ENCODE peak calls at places on chromosomes 13 and 19, in five cellular contexts. K, J, R, W and Z are unnamed samples.
A peak's percentile ranks its signal among the peaks of the same experiment; 100 is the strongest.

GRCh38 chr13:27541386-27541785 is 78.9 kb downstream of the LNX2 start:
- DNase-seq in K (no peak), J (no peak), R (no peak), W (no peak), Z (no peak)

GRCh38 chr13:37357548-37357947 is 241.0 kb downstream of the POSTN start:
- DNase-seq in K (no peak), J (no peak), R (no peak), W (no peak), Z (no peak)

GRCh38 chr19:1355258-1355973 is 28.3 kb upstream of the NDUFS7 start:
- DNase-seq in K (no peak), J (peak; percentile 37), R (no peak), W (no peak), Z (no peak)

GRCh38 chr19:34313188-34313587 is 51.8 kb upstream of the GPI start:
- DNase-seq in K (peak; percentile 73), J (peak; percentile 84), R (no peak), W (no peak), Z (no peak)

GRCh38 chr19:47863514-47863936 is 4.5 kb downstream of the TPRX2 start:
- DNase-seq in K (peak; percentile 87), J (peak; percentile 81), R (peak; percentile 88), W (peak; percentile 63), Z (peak; percentile 8)

GRCh38 chr19:55441319-55441691 is 1.8 kb downstream of the SHISA7 start:
- DNase-seq in K (no peak), J (no peak), R (no peak), W (no peak), Z (no peak)

GRCh38 chr19:35310331-35310730 is 18.4 kb downstream of the MAG start:
- DNase-seq in K (no peak), J (no peak), R (no peak), W (no peak), Z (no peak)

GRCh38 chr19:58460039-58460438 is 6.8 kb upstream of the ZNF324 start:
- DNase-seq in K (no peak), J (no peak), R (no peak), W (no peak), Z (no peak)

GRCh38 chr13:22062478-22063205 is 391.8 kb downstream of the FGF9 start:
- DNase-seq in K (no peak), J (no peak), R (no peak), W (no peak), Z (no peak)

GRCh38 chr19:11179716-11180297 is 17.5 kb downstream of the KANK2 start:
- DNase-seq in K (no peak), J (no peak), R (no peak), W (peak; percentile 74), Z (no peak)

GRCh38 chr19:13018037-13018914 is 23.0 kb downstream of the NFIX start:
- DNase-seq in K (no peak), J (peak; percentile 77), R (no peak), W (no peak), Z (no peak)

GRCh38 chr19:3224346-3225325 is at the start of gene CELF5:
- DNase-seq in K (peak; percentile 56), J (peak; percentile 43), R (no peak), W (peak; percentile 37), Z (no peak)

GRCh38 chr13:109396266-109396665 is 390.1 kb downstream of the IRS2 start:
- DNase-seq in K (peak; percentile 60), J (no peak), R (no peak), W (no peak), Z (no peak)

GRCh38 chr19:1407662-1408299 is 395 bp downstream of the DAZAP1 start:
- DNase-seq in K (peak; percentile 64), J (no peak), R (no peak), W (no peak), Z (no peak)

GRCh38 chr19:45564131-45564780 is 20.3 kb downstream of the OPA3 start:
- DNase-seq in K (peak; percentile 73), J (no peak), R (no peak), W (no peak), Z (no peak)

GRCh38 chr13:91359566-91359965 is 12.1 kb downstream of the MIR17HG start:
- DNase-seq in K (no peak), J (no peak), R (no peak), W (no peak), Z (no peak)

GRCh38 chr19:1133471-1133929 is 29.7 kb downstream of the GPX4 start:
- DNase-seq in K (peak; percentile 93), J (peak; percentile 26), R (peak; percentile 85), W (peak; percentile 94), Z (peak; percentile 87)

GRCh38 chr13:99191900-99192399 is 8.7 kb upstream of the UBAC2 start:
- DNase-seq in K (no peak), J (peak; percentile 8), R (no peak), W (no peak), Z (no peak)

GRCh38 chr19:16234552-16235445 is 37.1 kb downstream of the AP1M1 start:
- DNase-seq in K (no peak), J (no peak), R (no peak), W (no peak), Z (no peak)

GRCh38 chr19:42471554-42472249 is 29.0 kb upstream of the CXCL17 start:
- DNase-seq in K (no peak), J (peak; percentile 58), R (no peak), W (no peak), Z (no peak)

GRCh38 chr13:104625196-104625595 is 1559.0 kb upstream of the SLC10A2 start:
- DNase-seq in K (no peak), J (no peak), R (no peak), W (no peak), Z (no peak)

GRCh38 chr13:39132286-39132685 is 94.0 kb downstream of the NHLRC3 start:
- DNase-seq in K (no peak), J (no peak), R (no peak), W (no peak), Z (no peak)

GRCh38 chr19:16739546-16739945 is 19.9 kb downstream of the NWD1 start:
- DNase-seq in K (no peak), J (peak; percentile 2), R (no peak), W (no peak), Z (no peak)

GRCh38 chr19:11254662-11255061 is 7.7 kb downstream of the DOCK6 start:
- DNase-seq in K (no peak), J (no peak), R (no peak), W (no peak), Z (no peak)

GRCh38 chr13:40993119-40993518 is 26.0 kb downstream of the ELF1 start:
- DNase-seq in K (no peak), J (peak; percentile 26), R (no peak), W (peak; percentile 23), Z (no peak)

GRCh38 chr13:114151565-114152284 is 19.3 kb upstream of the RASA3 start:
- DNase-seq in K (peak; percentile 92), J (peak; percentile 63), R (no peak), W (no peak), Z (no peak)

GRCh38 chr13:50410921-50411712 is 395.9 kb downstream of the KCNRG start:
- DNase-seq in K (no peak), J (peak; percentile 81), R (peak; percentile 90), W (no peak), Z (no peak)

GRCh38 chr13:113832204-113832603 is 31.7 kb downstream of the GAS6 start:
- DNase-seq in K (peak; percentile 71), J (no peak), R (no peak), W (no peak), Z (no peak)

GRCh38 chr19:41616785-41617621 is 9.9 kb downstream of the CEACAM4 start:
- DNase-seq in K (no peak), J (peak; percentile 31), R (no peak), W (peak; percentile 27), Z (no peak)

GRCh38 chr13:33869005-33869404 is 51.1 kb downstream of the RFC3 start:
- DNase-seq in K (no peak), J (no peak), R (no peak), W (no peak), Z (no peak)

GRCh38 chr19:21022996-21023395 is 2.5 kb downstream of the ZNF430 start:
- DNase-seq in K (no peak), J (peak; percentile 32), R (no peak), W (no peak), Z (peak; percentile 53)

GRCh38 chr19:35487821-35488220 is 2.4 kb downstream of the KRTDAP start:
- DNase-seq in K (no peak), J (no peak), R (no peak), W (no peak), Z (no peak)

GRCh38 chr13:100473087-100473486 is 115.5 kb downstream of the GGACT start:
- DNase-seq in K (no peak), J (no peak), R (no peak), W (no peak), Z (no peak)

GRCh38 chr13:34025746-34026145 is 207.8 kb downstream of the RFC3 start:
- DNase-seq in K (no peak), J (peak; percentile 38), R (no peak), W (no peak), Z (no peak)

DNA sequence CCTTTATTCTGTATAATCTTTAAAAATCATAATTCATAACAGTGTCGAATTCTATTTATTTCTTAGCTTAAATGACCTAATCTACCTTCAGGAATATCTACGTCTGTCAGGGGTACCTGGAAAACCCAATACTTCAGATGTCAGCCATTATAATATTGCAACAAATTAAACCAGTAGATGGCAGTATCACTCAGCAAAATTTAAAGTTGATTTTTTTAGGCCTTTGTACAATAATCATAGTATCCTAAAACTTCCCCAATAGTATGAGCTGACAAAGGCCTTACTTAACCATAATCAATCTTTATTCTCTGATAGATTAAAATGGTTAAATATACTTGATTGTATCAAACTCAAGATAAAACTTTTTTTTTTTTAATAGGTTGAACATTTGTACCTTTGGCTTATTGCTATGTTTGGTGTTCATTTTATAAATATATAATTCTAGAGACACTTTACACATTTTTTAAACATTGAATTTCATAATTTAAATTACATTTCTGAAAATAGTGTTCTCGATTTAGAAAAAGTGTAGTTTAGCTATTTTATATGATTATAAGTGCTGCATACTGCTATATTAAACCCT is 830.2 kb upstream of the SPRY2 start:
- DNase-seq in K (no peak), J (peak; percentile 32), R (no peak), W (peak; percentile 26), Z (no peak)
- TF ChIP-seq CTCF in K (peak; percentile 33), J (peak; percentile 49), R (peak; percentile 72), W (peak; percentile 59), Z (peak; percentile 18)

GRCh38 chr19:4267901-4268815 is 10.9 kb upstream of the SHD start:
- DNase-seq in K (peak; percentile 83), J (no peak), R (no peak), W (no peak), Z (no peak)

GRCh38 chr19:4268816-4269430 is 10.1 kb upstream of the SHD start:
- DNase-seq in K (no peak), J (no peak), R (no peak), W (no peak), Z (no peak)

GRCh38 chr19:4266253-4267000 is 12.6 kb upstream of the SHD start:
- DNase-seq in K (no peak), J (no peak), R (no peak), W (no peak), Z (no peak)

GRCh38 chr19:4264812-4265211 is 14.3 kb upstream of the SHD start:
- DNase-seq in K (no peak), J (no peak), R (no peak), W (no peak), Z (no peak)

GRCh38 chr19:4267101-4267900 is 11.8 kb upstream of the SHD start:
- DNase-seq in K (peak; percentile 79), J (peak; percentile 45), R (peak; percentile 62), W (peak; percentile 64), Z (no peak)
- H3K4me3 ChIP-seq in K (no peak overlapping the region), J (no peak overlapping the region), R (no peak overlapping the region), W (no peak overlapping the region), Z (no peak overlapping the region)

GRCh38 chr19:49287141-49287540 is 37.9 kb downstream of the SLC6A16 start:
- DNase-seq in K (no peak), J (no peak), R (no peak), W (no peak), Z (no peak)
- TF ChIP-seq CTCF in K (no peak), J (no peak), R (no peak), W (no peak), Z (no peak)

GRCh38 chr13:64073203-64073602 is 2657.6 kb upstream of the PCDH20 start:
- DNase-seq in K (no peak), J (no peak), R (no peak), W (no peak), Z (no peak)
- H3K4me3 ChIP-seq in K (no peak overlapping the region), J (no peak overlapping the region), R (no peak overlapping the region), W (no peak overlapping the region), Z (no peak overlapping the region)